ENCODE peak calls at places on chromosome 13, in six cellular contexts. V, B, D, I, E and P are unnamed samples.

GRCh38 chr13:76379341-76380105 is 506.7 kb downstream of the KCTD12 start:
- DNase-seq in V (no peak), I (no peak), B (no peak), E (no peak), D (no peak), P (peak; percentile 28)

GRCh38 chr13:98944336-98944735 is 33.5 kb downstream of the DOCK9 start:
- DNase-seq in B (no peak), I (no peak), E (no peak), D (no peak), V (no peak), P (no peak)

GRCh38 chr13:43769552-43769951 is 17.2 kb downstream of the ENOX1 start:
- DNase-seq in E (no peak), B (no peak), V (no peak), D (no peak), I (no peak), P (no peak)

GRCh38 chr13:100550433-100550832 is 38.2 kb downstream of the GGACT start:
- DNase-seq in D (no peak), B (peak; percentile 77), E (no peak), V (no peak), I (peak; percentile 54), P (no peak)

GRCh38 chr13:49185264-49185663 is 34.9 kb upstream of the MLNR start:
- DNase-seq in E (no peak), D (no peak), I (no peak), V (no peak), B (peak; percentile 27), P (no peak)

GRCh38 chr13:43905435-43906031 is 25.8 kb downstream of the LACC1 start:
- DNase-seq in D (no peak), B (peak; percentile 86), I (no peak), E (peak; percentile 25), V (no peak), P (peak; percentile 67)

GRCh38 chr13:99812611-99813010 is 159.0 kb downstream of the ZIC5 start:
- DNase-seq in I (no peak), E (no peak), V (no peak), D (no peak), B (peak; percentile 37), P (peak; percentile 30)

GRCh38 chr13:43865892-43866291 is 13.6 kb downstream of the CCDC122 start:
- DNase-seq in I (no peak), V (no peak), D (no peak), E (no peak), B (peak; percentile 36), P (peak; percentile 34)

GRCh38 chr13:51249767-51250741 is 27.9 kb downstream of the FAM124A start:
- DNase-seq in D (no peak), B (peak; percentile 22), E (no peak), I (no peak), V (no peak), P (peak; percentile 20)
- TF ChIP-seq CTCF in D (no peak), B (peak; percentile 55), E (peak; percentile 39), I (peak; percentile 67), V (no peak), P (no peak)

DNA sequence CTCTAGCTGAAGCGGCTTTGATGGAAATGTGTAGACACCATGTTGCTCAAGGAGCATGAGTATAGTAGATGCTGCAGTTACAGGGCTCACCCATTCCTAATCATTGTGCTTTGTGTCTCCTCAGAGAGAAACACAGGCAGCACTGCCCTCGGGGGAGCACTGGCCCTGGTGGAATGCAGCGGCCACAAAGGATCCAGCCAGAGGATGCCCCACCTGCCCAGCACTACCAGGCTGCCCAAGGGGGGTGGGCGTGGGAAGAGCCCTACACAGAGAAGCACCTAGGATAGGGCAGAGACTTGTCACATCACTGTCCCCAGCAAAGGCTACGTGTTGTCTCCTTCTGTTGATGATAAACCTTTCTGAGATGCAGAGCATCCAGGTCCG is 9.0 kb downstream of the TUBA3C start:
- DNase-seq in I (no peak), V (no peak), E (no peak), B (no peak), D (no peak), P (no peak)
- TF ChIP-seq CTCF in I (no peak), V (no peak), E (no peak), B (no peak), D (no peak), P (no peak)

GRCh38 chr13:112908342-112908741 is 60.7 kb upstream of the MCF2L start:
- DNase-seq in I (no peak), D (no peak), V (no peak), B (no peak), E (no peak), P (no peak)

GRCh38 chr13:112910616-112911280 is 58.3 kb upstream of the MCF2L start:
- DNase-seq in I (no peak), V (no peak), D (no peak), B (no peak), E (no peak), P (no peak)

GRCh38 chr13:112911883-112912282 is 57.1 kb upstream of the MCF2L start:
- DNase-seq in E (no peak), V (no peak), I (no peak), B (no peak), D (no peak), P (no peak)

GRCh38 chr13:112911285-112911701 is 57.7 kb upstream of the MCF2L start:
- DNase-seq in B (no peak), I (no peak), V (no peak), E (no peak), D (no peak), P (no peak)

DNA sequence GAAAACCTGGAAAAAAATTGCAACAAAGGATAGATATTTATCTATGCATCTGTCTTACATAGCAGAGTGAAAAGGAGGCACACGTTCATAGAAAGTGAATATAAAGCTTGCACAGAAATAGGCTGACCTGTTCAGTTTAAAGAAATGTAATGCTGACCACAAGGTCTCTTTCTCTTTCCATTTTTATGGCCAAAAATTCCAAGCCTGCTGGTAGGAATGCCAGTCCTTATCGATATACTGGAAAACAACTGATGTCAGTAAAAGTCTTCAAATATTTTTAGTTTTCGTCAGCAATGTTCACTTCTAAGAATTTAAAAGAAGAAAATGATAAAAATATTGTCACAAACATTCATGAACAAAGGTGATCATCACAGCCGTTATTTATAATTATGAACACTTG is 59.0 kb upstream of the MCF2L start:
- DNase-seq in B (no peak), D (no peak), E (no peak), I (no peak), V (no peak), P (no peak)
- TF ChIP-seq CTCF in B (no peak), D (no peak), E (no peak), I (no peak), V (no peak), P (no peak)

GRCh38 chr13:29801737-29802305 is 48.6 kb downstream of the UBL3 start:
- DNase-seq in V (no peak), E (no peak), D (no peak), I (no peak), B (peak; percentile 56), P (no peak)
- TF ChIP-seq CTCF in V (no peak), E (no peak), D (no peak), I (no peak), B (peak; percentile 35), P (no peak)

DNA sequence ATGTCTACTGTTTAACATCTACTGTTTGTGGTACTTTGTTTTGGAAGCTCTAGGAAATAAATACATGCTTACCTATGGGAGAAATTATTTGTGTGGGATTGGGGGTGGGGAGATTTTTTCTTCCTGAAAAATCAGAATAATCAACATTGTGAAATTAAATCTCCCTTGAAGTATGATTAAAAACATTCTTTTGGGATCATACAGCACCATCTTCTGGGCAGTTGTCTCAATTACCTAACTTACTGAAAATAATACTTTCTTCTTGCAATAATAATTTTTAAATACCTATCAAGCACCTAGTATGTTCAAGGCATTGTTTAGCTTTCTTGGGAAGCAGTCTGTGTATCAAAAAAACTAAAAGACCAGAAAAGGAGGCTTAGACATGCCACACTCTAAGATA is 576.5 kb upstream of the ARGLU1 start:
- DNase-seq in V (no peak), B (peak; percentile 48), D (no peak), I (no peak), E (no peak), P (peak; percentile 16)
- TF ChIP-seq CTCF in V (no peak), B (no peak), D (no peak), I (no peak), E (no peak), P (peak; percentile 37)

GRCh38 chr13:33606692-33607091 is 211.3 kb upstream of the RFC3 start:
- DNase-seq in I (no peak), V (no peak), B (peak; percentile 60), E (no peak), D (no peak), P (no peak)
- TF ChIP-seq CTCF in I (no peak), V (no peak), B (peak; percentile 51), E (peak; percentile 31), D (no peak), P (no peak)

DNA sequence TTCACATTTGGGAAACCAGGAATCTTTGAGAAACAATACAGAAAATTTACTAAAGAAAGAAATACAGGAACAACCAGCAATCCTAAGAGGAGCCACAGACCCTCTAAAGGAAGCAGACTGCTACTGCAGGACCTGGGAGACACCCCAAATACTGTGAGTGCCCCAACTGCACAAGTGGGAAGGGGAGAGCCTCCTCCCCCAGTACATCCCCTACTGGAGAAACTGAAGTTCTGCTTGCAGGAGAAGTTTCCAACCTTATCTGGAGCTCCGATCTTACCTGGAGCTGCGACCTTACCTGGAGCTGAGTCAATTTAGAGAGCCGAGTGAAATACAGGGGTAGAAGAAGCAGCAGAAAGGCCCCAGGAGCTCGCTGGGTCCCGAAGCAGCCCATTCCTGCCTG is 236.4 kb upstream of the SPRY2 start:
- DNase-seq in V (no peak), I (no peak), D (no peak), B (no peak), E (no peak), P (no peak)
- TF ChIP-seq CTCF in V (no peak), I (no peak), D (no peak), B (no peak), E (no peak), P (no peak)

DNA sequence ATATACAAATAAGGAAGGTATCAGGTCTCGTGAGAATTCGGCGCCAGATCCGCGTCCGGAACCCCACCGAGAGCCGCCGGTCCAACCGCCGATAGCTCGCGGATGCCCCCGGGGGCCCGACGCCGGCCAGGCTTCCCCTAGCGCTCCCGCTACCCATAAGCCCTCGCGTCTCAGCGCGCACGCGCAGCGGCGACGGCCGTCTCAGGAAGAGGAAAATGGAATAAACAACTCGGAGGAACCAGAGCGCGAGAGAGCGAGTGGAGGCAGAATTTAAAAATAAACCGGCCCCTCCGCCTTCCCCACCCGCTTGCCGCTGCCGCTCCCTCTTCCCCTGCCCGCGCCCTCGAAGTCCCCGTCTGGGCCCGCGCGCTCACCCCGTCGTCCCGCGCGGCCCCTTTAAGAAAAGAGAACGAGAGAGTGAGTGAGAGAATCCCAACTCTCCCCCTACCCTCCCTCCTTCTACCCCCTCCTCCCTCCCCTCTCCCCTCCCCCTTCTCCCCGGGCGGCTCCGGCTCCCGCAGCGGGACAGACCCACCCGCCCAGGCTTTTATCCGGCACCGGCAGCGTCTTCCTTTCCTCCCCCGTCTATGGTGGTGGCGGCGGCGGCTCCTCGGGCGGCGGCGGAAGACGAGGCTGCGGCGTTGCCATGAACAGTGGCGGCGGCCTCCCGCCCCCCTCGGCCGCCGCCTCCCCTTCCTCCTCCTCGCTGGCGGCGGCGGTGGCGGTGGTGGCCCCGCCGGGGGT is at the start of gene PAN3:
- DNase-seq in E (peak; percentile 25), B (peak; percentile 93), I (peak; percentile 95), V (peak; percentile 95), D (peak; percentile 92), P (peak; percentile 90)
- TF ChIP-seq CTCF in E (no peak), B (no peak), I (no peak), V (no peak), D (no peak), P (no peak)

GRCh38 chr13:27372896-27373295 is 51.5 kb upstream of the GTF3A start:
- DNase-seq in I (peak; percentile 72), E (no peak), V (no peak), B (no peak), D (no peak), P (no peak)
- TF ChIP-seq CTCF in I (no peak), E (peak; percentile 32), V (no peak), B (no peak), D (no peak), P (no peak)